ENCODE peak calls at places on chromosomes 13 and 19, in four cellular contexts. One of them, this sample, is unnamed.

GRCh38 chr13:111177081-111177711 is 62.1 kb downstream of the ARHGEF7 start:
- DNase-seq in NT2/D1: no peak
- DNase-seq in cardiac muscle cell: peak; percentile 84
- DNase-seq in tibial nerve: no peak
- DNase-seq in this sample: peak; percentile 72

GRCh38 chr19:41239961-41240574 is 21.0 kb downstream of the AXL start:
- DNase-seq in NT2/D1: no peak
- DNase-seq in cardiac muscle cell: no peak
- DNase-seq in tibial nerve: no peak
- DNase-seq in this sample: no peak

GRCh38 chr19:46624958-46625661 is at the start of gene PTGIR:
- DNase-seq in NT2/D1: no peak
- DNase-seq in tibial nerve: peak; percentile 57
- DNase-seq in cardiac muscle cell: peak; percentile 90
- DNase-seq in this sample: no peak

GRCh38 chr19:38385804-38386257 is 2.0 kb downstream of the GGN start:
- DNase-seq in NT2/D1: no peak
- DNase-seq in tibial nerve: no peak
- DNase-seq in cardiac muscle cell: no peak
- DNase-seq in this sample: no peak

GRCh38 chr19:4164262-4164661 is 10.8 kb downstream of the CREB3L3 start:
- DNase-seq in tibial nerve: no peak
- DNase-seq in NT2/D1: no peak
- DNase-seq in cardiac muscle cell: no peak
- DNase-seq in this sample: no peak

GRCh38 chr13:54628383-54628782 is 1599.8 kb downstream of the OLFM4 start:
- DNase-seq in tibial nerve: no peak
- DNase-seq in NT2/D1: no peak
- DNase-seq in cardiac muscle cell: no peak
- DNase-seq in this sample: no peak

GRCh38 chr19:49378501-49378900 is 9.5 kb upstream of the KASH5 start:
- DNase-seq in tibial nerve: no peak
- DNase-seq in cardiac muscle cell: no peak
- DNase-seq in NT2/D1: no peak
- DNase-seq in this sample: no peak

GRCh38 chr19:38970664-38971532 is 4.6 kb downstream of the FBXO17 start:
- DNase-seq in tibial nerve: no peak
- DNase-seq in cardiac muscle cell: peak; percentile 9
- DNase-seq in NT2/D1: no peak
- DNase-seq in this sample: no peak

GRCh38 chr13:31200636-31200970 is 828 bp downstream of the B3GLCT start:
- DNase-seq in cardiac muscle cell: no peak
- DNase-seq in NT2/D1: no peak
- DNase-seq in tibial nerve: no peak
- DNase-seq in this sample: no peak

GRCh38 chr13:97322740-97323342 is 100.7 kb downstream of the MBNL2 start:
- DNase-seq in tibial nerve: no peak
- DNase-seq in NT2/D1: no peak
- DNase-seq in cardiac muscle cell: peak; percentile 52
- DNase-seq in this sample: no peak

GRCh38 chr19:18593367-18594095 is 4.9 kb downstream of the REX1BD start:
- DNase-seq in NT2/D1: peak; percentile 65
- DNase-seq in tibial nerve: no peak
- DNase-seq in cardiac muscle cell: no peak
- DNase-seq in this sample: no peak

GRCh38 chr19:29760752-29761502 is 45.9 kb upstream of the C19orf12 start:
- DNase-seq in tibial nerve: no peak
- DNase-seq in cardiac muscle cell: no peak
- DNase-seq in NT2/D1: no peak
- DNase-seq in this sample: no peak

DNA sequence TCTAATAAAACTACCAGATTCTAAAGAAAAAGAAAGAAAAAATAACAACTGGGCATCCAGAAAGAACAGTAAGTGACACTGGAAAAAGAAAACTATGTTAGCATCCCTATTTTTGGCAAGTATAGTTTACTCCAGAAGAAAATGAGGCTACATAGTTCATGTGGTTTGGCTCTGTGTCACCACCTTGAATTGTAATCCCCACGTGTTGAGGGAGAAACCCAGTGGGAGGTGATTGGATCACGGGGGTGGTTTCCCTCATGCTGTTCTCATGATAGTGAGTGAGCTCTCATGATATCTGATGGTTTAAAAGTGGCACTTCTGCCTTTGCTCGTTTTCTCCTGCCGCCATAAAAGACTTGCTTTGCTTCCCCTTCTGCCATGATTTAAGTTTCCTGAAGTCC is 76.9 kb downstream of the ITGBL1 start:
- DNase-seq in NT2/D1: no peak
- DNase-seq in tibial nerve: no peak
- DNase-seq in cardiac muscle cell: peak; percentile 55
- DNase-seq in this sample: no peak
- H3K4me3 ChIP-seq in NT2/D1: no peak overlapping the region
- H3K4me3 ChIP-seq in tibial nerve: no peak overlapping the region
- H3K4me3 ChIP-seq in cardiac muscle cell: no peak overlapping the region
- H3K4me3 ChIP-seq in this sample: no peak overlapping the region

GRCh38 chr13:114012921-114013320 is 39.0 kb upstream of the C13orf46 start:
- DNase-seq in NT2/D1: no peak
- DNase-seq in cardiac muscle cell: no peak
- DNase-seq in tibial nerve: no peak
- DNase-seq in this sample: no peak
- H3K36me3 ChIP-seq in NT2/D1: peaks cover 60% of the 10 kb centered on the region
- H3K36me3 ChIP-seq in cardiac muscle cell: no peaks in the 10 kb centered on the region
- H3K36me3 ChIP-seq in tibial nerve: peaks cover 17% of the 10 kb centered on the region
- H3K36me3 ChIP-seq in this sample: peaks cover 87% of the 10 kb centered on the region

GRCh38 chr13:29196409-29197074 is 376.4 kb downstream of the MTUS2 start:
- DNase-seq in NT2/D1: no peak
- DNase-seq in cardiac muscle cell: no peak
- DNase-seq in tibial nerve: no peak
- DNase-seq in this sample: no peak

GRCh38 chr13:29195459-29195858 is 375.3 kb downstream of the MTUS2 start:
- DNase-seq in NT2/D1: no peak
- DNase-seq in tibial nerve: no peak
- DNase-seq in cardiac muscle cell: no peak
- DNase-seq in this sample: no peak

GRCh38 chr13:29190298-29190697 is 370.2 kb downstream of the MTUS2 start:
- DNase-seq in NT2/D1: no peak
- DNase-seq in cardiac muscle cell: no peak
- DNase-seq in tibial nerve: no peak
- DNase-seq in this sample: no peak

GRCh38 chr13:29187584-29187983 is 367.4 kb downstream of the MTUS2 start:
- DNase-seq in tibial nerve: no peak
- DNase-seq in NT2/D1: no peak
- DNase-seq in cardiac muscle cell: no peak
- DNase-seq in this sample: no peak

DNA sequence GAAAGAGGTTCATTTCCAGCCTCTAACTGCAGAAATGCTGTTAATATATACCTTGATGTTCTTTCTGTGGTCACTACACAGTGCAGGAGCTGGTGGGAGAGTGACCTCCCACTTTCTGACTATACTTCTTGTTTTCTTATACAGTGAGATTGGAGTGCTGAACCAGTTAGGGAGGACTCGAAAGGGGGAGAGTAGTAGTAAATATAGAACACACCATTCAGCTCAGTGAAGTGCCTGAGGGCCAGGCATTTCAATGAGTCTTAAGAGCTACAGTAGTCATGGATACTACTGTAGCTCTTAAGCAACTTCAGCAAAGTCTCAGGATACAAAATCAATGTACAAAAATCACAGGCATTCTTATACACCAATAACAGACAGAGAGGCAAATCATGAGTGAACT is 372.9 kb downstream of the MTUS2 start:
- DNase-seq in tibial nerve: no peak
- DNase-seq in NT2/D1: no peak
- DNase-seq in cardiac muscle cell: no peak
- DNase-seq in this sample: no peak
- H3K9me3 ChIP-seq in tibial nerve: no peaks in the 10 kb centered on the region
- H3K9me3 ChIP-seq in NT2/D1: no peaks in the 10 kb centered on the region
- H3K9me3 ChIP-seq in cardiac muscle cell: no peaks in the 10 kb centered on the region
- H3K9me3 ChIP-seq in this sample: no peaks in the 10 kb centered on the region

DNA sequence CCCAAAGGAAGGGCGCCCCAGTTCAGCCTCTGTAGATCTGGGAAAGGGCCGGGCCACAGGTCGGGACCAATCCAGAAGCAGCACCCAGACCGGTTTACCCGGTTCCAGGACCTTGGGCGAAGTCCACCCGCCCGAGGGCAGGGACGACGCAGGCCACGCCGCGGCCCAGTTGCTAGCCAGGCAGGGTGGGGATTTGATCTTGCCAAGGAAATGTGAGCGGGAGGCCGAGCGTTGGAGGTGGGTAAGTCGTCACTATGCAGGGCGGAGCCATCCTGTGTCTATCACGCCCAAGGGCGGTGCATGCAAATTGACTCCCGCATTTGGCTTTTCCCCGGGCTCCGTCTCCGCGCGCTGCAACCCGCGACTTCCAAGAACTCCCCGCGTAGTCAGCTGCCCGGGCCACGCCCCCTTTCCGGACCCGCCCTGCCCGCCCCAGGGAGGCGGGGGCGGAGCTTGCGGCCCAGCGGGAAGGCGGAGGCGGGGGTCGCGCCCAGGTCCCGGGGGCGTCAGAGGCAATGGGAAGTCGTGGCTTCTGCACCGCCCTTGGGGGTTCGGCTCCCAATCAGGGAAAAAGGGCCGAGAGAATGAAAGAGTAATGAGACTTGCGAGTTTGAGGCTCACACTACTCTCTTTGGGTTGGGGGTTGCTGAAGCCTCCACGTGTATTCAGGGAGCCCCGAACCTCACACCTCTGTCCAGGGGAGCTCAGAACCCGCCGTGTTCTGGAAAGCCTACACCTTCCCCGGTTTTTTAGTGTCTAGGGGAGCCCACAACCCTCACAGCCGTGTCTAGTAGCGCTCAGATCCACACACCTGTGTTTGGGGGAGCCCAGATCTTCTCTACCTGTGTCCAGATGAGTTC is 12.8 kb downstream of the IER2 start:
- DNase-seq in cardiac muscle cell: peak; percentile 99
- DNase-seq in NT2/D1: peak; percentile 96
- DNase-seq in tibial nerve: peak; percentile 91
- DNase-seq in this sample: peak; percentile 74
- H3K4me3 ChIP-seq in cardiac muscle cell: peak overlapping the region; percentile 8
- H3K4me3 ChIP-seq in NT2/D1: peak overlapping the region; percentile 57
- H3K4me3 ChIP-seq in tibial nerve: peak overlapping the region; percentile 14
- H3K4me3 ChIP-seq in this sample: peak overlapping the region; percentile 82